ENCODE peak calls at places on chromosomes 4 and X, in six cellular contexts. E, B, R, I, S and O are unnamed samples.

GRCh38 chrX:49106930-49107329 is 16.6 kb downstream of the GPKOW start:
- DNase-seq in E (no peak), B (peak), R (peak), I (no peak), S (no peak), O (peak)

GRCh38 chr4:98530572-98530971 is 127.8 kb downstream of the TSPAN5 start:
- DNase-seq in E (no peak), B (no peak), R (no peak), I (no peak), S (no peak), O (peak)

GRCh38 chr4:148007303-148007702 is 275.4 kb downstream of the ARHGAP10 start:
- DNase-seq in E (no peak), B (no peak), R (peak), I (peak), S (no peak), O (peak)

GRCh38 chr4:101192244-101192643 is 155.1 kb downstream of the PPP3CA start:
- DNase-seq in E (no peak), B (no peak), R (peak), I (no peak), S (no peak), O (no peak)

GRCh38 chr4:23022032-23022431 is 329.3 kb downstream of the GBA3 start:
- DNase-seq in E (no peak), B (no peak), R (peak), I (no peak), S (no peak), O (peak)

GRCh38 chrX:9184231-9184630 is 150.3 kb upstream of the FAM9B start:
- DNase-seq in E (no peak), B (no peak), R (no peak), I (no peak), S (no peak), O (peak)

GRCh38 chr4:15182600-15183222 is 180.4 kb downstream of the CPEB2 start:
- DNase-seq in E (no peak), B (no peak), R (peak), I (no peak), S (no peak), O (peak)

GRCh38 chr4:118389731-118390520 is 37.1 kb upstream of the PRSS12 start:
- DNase-seq in E (no peak), B (no peak), R (no peak), I (no peak), S (no peak), O (no peak)

GRCh38 chrX:96455078-96455477 is 229.6 kb upstream of the DIAPH2 start:
- DNase-seq in E (no peak), B (no peak), R (no peak), I (no peak), S (no peak), O (no peak)

GRCh38 chr4:85591361-85592098 is 116.6 kb downstream of the ARHGAP24 start:
- DNase-seq in E (no peak), B (no peak), R (no peak), I (no peak), S (no peak), O (no peak)

GRCh38 chr4:80407246-80407645 is 71.7 kb downstream of the CFAP299 start:
- DNase-seq in E (no peak), B (no peak), R (peak), I (no peak), S (no peak), O (peak)

GRCh38 chr4:172245493-172245892 is 432.3 kb downstream of the GALNTL6 start:
- DNase-seq in E (no peak), B (no peak), R (no peak), I (no peak), S (no peak), O (no peak)

GRCh38 chrX:106467943-106468342 is 143.8 kb upstream of the RADX start:
- DNase-seq in E (no peak), B (no peak), R (no peak), I (no peak), S (no peak), O (no peak)

GRCh38 chrX:106468433-106468832 is 143.3 kb upstream of the RADX start:
- DNase-seq in E (no peak), B (no peak), R (no peak), I (no peak), S (peak), O (no peak)

GRCh38 chrX:106467422-106467821 is 144.4 kb upstream of the RADX start:
- DNase-seq in E (no peak), B (no peak), R (no peak), I (no peak), S (peak), O (no peak)
- TF ChIP-seq CTCF in E (no peak), B (no peak), R (no peak), I (no peak), S (no peak), O (no peak)

DNA sequence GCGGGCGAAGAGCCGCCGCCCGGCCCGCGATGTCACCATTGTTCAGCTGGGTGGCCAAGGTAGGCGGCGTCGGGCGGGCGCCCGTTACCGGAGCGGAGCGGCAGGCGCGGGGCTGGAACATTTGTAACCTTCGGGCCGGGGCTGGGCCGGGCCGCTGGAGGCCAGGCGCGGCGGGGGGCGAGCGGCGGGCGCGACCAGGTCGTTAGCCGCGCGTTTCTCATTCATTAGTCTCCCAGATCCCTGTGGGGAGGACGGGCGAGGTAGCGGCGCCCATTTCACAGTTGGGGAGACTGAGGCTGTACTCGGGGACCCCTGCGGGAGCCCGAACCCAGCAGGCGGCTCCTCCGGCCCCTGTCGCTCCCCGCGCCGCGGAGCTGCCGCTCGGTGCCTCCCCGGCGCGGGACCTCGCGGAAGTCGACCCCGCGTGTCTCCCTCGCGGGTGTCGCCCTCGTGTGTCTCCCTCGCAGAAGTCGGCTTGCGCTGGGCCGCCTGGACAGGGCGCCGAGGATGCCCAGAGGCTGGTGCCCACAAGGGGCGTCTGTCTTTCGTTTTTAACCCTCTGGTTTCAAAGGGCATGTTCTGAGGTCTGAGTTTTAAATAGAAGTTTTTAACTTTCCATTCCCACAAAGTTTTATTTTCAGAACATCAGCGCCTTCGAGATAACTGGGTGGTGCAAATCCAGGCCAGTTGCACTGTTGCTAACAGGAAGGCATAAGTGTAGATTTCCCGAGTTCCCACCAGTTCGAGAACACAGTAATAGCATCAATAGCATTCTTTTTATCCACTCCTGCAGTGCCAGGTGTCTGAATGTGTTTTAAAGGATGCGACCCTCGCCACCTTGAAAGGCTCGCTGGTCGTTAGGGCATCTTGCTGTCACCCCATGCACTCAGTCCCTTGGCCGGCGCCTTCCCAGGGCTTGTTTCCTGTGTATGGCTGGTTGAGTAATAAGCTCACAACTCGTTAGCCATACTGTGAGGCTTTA is 17.6 kb downstream of the PTTG2 start:
- DNase-seq in E (no peak), B (peak), R (peak), I (peak), S (peak), O (peak)
- TF ChIP-seq CTCF in E (peak), B (no peak), R (peak), I (peak), S (peak), O (peak)

GRCh38 chr4:75232546-75232945 is 281.7 kb downstream of the RCHY1 start:
- DNase-seq in E (no peak), B (no peak), R (no peak), I (no peak), S (no peak), O (no peak)
- TF ChIP-seq CTCF in E (no peak), B (no peak), R (no peak), I (no peak), S (no peak), O (no peak)

GRCh38 chr4:24770111-24770584 is 25.2 kb upstream of the SOD3 start:
- DNase-seq in E (no peak), B (no peak), R (peak), I (no peak), S (no peak), O (peak)
- TF ChIP-seq CTCF in E (no peak), B (no peak), R (no peak), I (no peak), S (no peak), O (no peak)

GRCh38 chr4:188821500-188821899 is 682.3 kb downstream of the TRIML1 start:
- DNase-seq in E (no peak), B (no peak), R (no peak), I (no peak), S (no peak), O (no peak)
- TF ChIP-seq CTCF in E (no peak), B (no peak), R (no peak), I (no peak), S (no peak), O (no peak)